ENCODE peak calls at places on chromosomes 13 and 19, in six cellular contexts. P, Z, A, W, Y and D are unnamed samples.

GRCh38 chr13:39600766-39601165 is 2.2 kb downstream of the LHFPL6 start:
- DNase-seq in P (no peak), Z (peak; percentile 47), A (peak; percentile 71), W (no peak), Y (no peak), D (no peak)

GRCh38 chr13:26964278-26965057 is 203.9 kb upstream of the GPR12 start:
- DNase-seq in P (no peak), Z (no peak), A (peak; percentile 82), W (no peak), Y (no peak), D (peak; percentile 70)

GRCh38 chr13:108508263-108508662 is 121.1 kb upstream of the MYO16 start:
- DNase-seq in P (no peak), Z (no peak), A (no peak), W (peak; percentile 43), Y (no peak), D (no peak)

GRCh38 chr13:111006508-111007031 is 91.7 kb upstream of the ANKRD10 start:
- DNase-seq in P (no peak), Z (peak; percentile 66), A (peak; percentile 92), W (peak; percentile 65), Y (no peak), D (no peak)

GRCh38 chr13:94708031-94708571 is 4.2 kb downstream of the SOX21 start:
- DNase-seq in P (no peak), Z (no peak), A (no peak), W (no peak), Y (no peak), D (no peak)

GRCh38 chr19:48878219-48879024 is 6.2 kb downstream of the PPP1R15A start:
- DNase-seq in P (no peak), Z (no peak), A (peak; percentile 84), W (peak; percentile 73), Y (no peak), D (no peak)

GRCh38 chr19:18490719-18491118 is 31.2 kb downstream of the ELL start:
- DNase-seq in P (no peak), Z (no peak), A (no peak), W (no peak), Y (no peak), D (no peak)

GRCh38 chr13:87080100-87080779 is 590.9 kb upstream of the SLITRK5 start:
- DNase-seq in P (no peak), Z (no peak), A (no peak), W (no peak), Y (no peak), D (no peak)

GRCh38 chr19:17616686-17616960 is 61.2 kb downstream of the COLGALT1 start:
- DNase-seq in P (no peak), Z (no peak), A (no peak), W (no peak), Y (peak; percentile 22), D (no peak)

GRCh38 chr19:17205237-17206140 is 9.7 kb upstream of the USE1 start:
- DNase-seq in P (peak; percentile 39), Z (no peak), A (no peak), W (peak; percentile 77), Y (no peak), D (peak; percentile 68)

GRCh38 chr13:51818771-51819511 is 15.0 kb upstream of the DHRS12 start:
- DNase-seq in P (no peak), Z (no peak), A (no peak), W (no peak), Y (no peak), D (no peak)

GRCh38 chr13:72889496-72889895 is 107.6 kb downstream of the PIBF1 start:
- DNase-seq in P (no peak), Z (no peak), A (no peak), W (no peak), Y (no peak), D (no peak)

GRCh38 chr19:18439025-18439909 is 1.3 kb upstream of the ISYNA1 start:
- DNase-seq in P (no peak), Z (no peak), A (no peak), W (no peak), Y (no peak), D (no peak)

GRCh38 chr19:28737021-28737525 is 475.9 kb downstream of the UQCRFS1 start:
- DNase-seq in P (no peak), Z (peak; percentile 19), A (no peak), W (peak; percentile 43), Y (no peak), D (no peak)

GRCh38 chr13:100890645-100891044 is 216.1 kb upstream of the TMTC4 start:
- DNase-seq in P (no peak), Z (no peak), A (no peak), W (no peak), Y (no peak), D (no peak)

DNA sequence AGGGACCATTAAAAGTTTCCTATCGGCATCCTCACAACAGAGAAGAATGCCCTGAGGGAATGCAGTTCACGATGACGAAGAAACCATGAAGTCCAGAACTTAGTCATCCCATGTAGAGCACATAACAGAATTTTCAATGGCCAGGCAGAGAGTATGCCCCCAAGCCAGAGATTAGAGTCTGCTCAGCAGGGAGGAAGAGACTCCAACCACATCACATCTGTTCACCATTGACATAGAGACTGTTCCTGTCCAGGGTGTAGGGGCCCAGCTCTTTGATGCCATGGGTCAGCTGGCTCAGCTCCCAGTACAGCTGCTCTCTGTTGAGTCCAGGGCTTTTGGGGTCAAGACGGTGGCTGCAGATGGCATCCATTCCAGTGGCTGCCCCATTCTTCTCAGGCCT is 68.2 kb downstream of the MBD3L1 start:
- DNase-seq in P (no peak), Z (no peak), A (no peak), W (no peak), Y (no peak), D (no peak)
- TF ChIP-seq CTCF in P (no peak), Z (no peak), A (no peak), W (no peak), Y (no peak), D (no peak)

GRCh38 chr19:33810821-33811220 is 14.2 kb downstream of the KCTD15 start:
- DNase-seq in P (no peak), Z (no peak), A (no peak), W (no peak), Y (peak; percentile 32), D (no peak)

GRCh38 chr19:33808399-33808798 is 11.7 kb downstream of the KCTD15 start:
- DNase-seq in P (no peak), Z (no peak), A (no peak), W (no peak), Y (no peak), D (no peak)

GRCh38 chr19:33811736-33812387 is 15.2 kb downstream of the KCTD15 start:
- DNase-seq in P (no peak), Z (no peak), A (no peak), W (no peak), Y (peak; percentile 13), D (no peak)

GRCh38 chr19:33811246-33811645 is 14.6 kb downstream of the KCTD15 start:
- DNase-seq in P (no peak), Z (no peak), A (peak; percentile 18), W (no peak), Y (peak; percentile 53), D (no peak)

DNA sequence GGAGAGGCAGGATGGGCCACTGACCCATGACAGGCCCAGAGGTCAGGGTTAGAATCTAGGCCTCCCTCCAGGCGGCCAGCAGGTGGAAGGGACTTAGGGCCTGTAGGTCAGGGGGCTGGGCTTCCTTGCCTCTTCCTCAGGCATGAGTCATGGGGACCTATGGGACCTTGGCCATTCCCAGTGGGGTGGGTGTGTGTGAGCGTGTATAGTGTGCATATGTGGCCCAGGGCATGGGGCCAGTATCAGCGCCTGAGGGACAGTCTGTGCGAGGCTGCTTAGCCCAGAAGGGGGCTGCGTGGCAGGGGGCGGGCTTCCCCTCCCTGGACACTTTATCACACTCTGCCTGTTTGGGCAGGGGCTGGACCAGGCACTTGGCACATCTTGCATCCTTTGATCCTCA is 13.3 kb downstream of the KCTD15 start:
- DNase-seq in P (no peak), Z (no peak), A (peak; percentile 59), W (no peak), Y (peak; percentile 39), D (no peak)
- H3K36me3 ChIP-seq in P (no peaks in the 10 kb centered on the region), Z (peaks cover 94% of the 10 kb centered on the region), A (peaks cover 68% of the 10 kb centered on the region), W (no peaks in the 10 kb centered on the region), Y (no peaks in the 10 kb centered on the region), D (peaks cover 51% of the 10 kb centered on the region)

DNA sequence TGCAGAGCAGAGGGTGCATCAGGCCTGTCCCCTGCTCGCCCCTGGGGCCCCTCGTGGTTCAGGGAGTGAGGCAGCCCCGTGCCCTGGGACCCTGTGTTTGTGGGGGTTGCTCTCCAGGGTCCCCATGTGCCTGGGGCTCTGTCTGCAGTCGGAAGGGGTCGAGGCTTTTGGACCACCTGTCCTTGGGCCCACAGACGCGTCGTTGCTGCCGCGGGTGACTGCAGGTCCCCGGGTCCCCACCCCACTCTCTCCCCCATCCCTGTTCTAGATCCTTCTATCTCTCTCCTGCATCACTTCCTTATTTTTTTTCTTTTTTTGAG is 1.9 kb downstream of the PCSK4 start:
- DNase-seq in P (no peak), Z (no peak), A (no peak), W (no peak), Y (no peak), D (no peak)
- TF ChIP-seq CTCF in P (no peak), Z (no peak), A (no peak), W (no peak), Y (no peak), D (no peak)

GRCh38 chr13:46134494-46134893 is 29.7 kb upstream of the CPB2 start:
- DNase-seq in P (no peak), Z (no peak), A (no peak), W (no peak), Y (no peak), D (no peak)

GRCh38 chr13:46134961-46135522 is 30.2 kb upstream of the CPB2 start:
- DNase-seq in P (no peak), Z (no peak), A (no peak), W (peak; percentile 49), Y (no peak), D (no peak)

GRCh38 chr13:46137627-46138026 is 32.8 kb upstream of the CPB2 start:
- DNase-seq in P (no peak), Z (no peak), A (no peak), W (no peak), Y (no peak), D (no peak)

GRCh38 chr13:46140044-46140443 is 35.2 kb upstream of the CPB2 start:
- DNase-seq in P (no peak), Z (no peak), A (no peak), W (no peak), Y (no peak), D (no peak)

DNA sequence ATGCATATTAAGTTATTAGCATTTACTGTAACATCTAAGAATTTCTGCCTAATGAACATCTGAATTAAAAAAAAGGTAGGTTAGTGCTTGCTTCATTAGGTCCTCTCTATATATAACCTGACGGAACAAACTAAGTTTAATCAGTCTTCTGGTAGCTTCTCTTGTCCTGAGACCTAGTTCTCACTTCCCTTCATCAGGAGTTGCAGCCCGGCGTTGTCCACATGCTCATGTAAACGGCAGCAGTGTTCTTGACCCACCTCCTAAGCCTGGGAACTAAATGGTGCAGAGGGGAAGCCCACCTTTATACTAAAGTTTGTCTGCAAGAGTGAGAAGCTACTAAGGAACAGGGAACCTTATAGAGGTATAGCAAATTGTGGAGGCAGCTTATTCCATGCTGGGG is 31.9 kb upstream of the CPB2 start:
- DNase-seq in P (no peak), Z (no peak), A (no peak), W (no peak), Y (no peak), D (no peak)
- H3K36me3 ChIP-seq in P (peaks cover 76% of the 10 kb centered on the region), Z (no peaks in the 10 kb centered on the region), A (no peaks in the 10 kb centered on the region), W (no peaks in the 10 kb centered on the region), Y (no peaks in the 10 kb centered on the region), D (no peaks in the 10 kb centered on the region)